ENCODE peak calls at places on chromosome 19, in five cellular contexts. One of them, this sample, is unnamed.
A peak's percentile ranks its signal among the peaks of the same experiment; 100 is the strongest.

GRCh38 chr19:54478677-54479266 is 5.7 kb upstream of the CDC42EP5 start:
- DNase-seq in esophagus muscularis mucosa: no peak
- DNase-seq in BJ: no peak
- DNase-seq in heart left ventricle: no peak
- DNase-seq in heart right ventricle: no peak
- DNase-seq in this sample: no peak

GRCh38 chr19:35109395-35110112 is 6.1 kb upstream of the FXYD3 start:
- DNase-seq in esophagus muscularis mucosa: no peak
- DNase-seq in BJ: no peak
- DNase-seq in heart left ventricle: no peak
- DNase-seq in heart right ventricle: no peak
- DNase-seq in this sample: no peak

GRCh38 chr19:15587663-15588062 is 27.4 kb upstream of the CYP4F8 start:
- DNase-seq in esophagus muscularis mucosa: no peak
- DNase-seq in BJ: no peak
- DNase-seq in heart left ventricle: no peak
- DNase-seq in heart right ventricle: no peak
- DNase-seq in this sample: peak; percentile 51

GRCh38 chr19:36876993-36877938 is 26.6 kb downstream of the ZNF345 start:
- DNase-seq in esophagus muscularis mucosa: no peak
- DNase-seq in BJ: no peak
- DNase-seq in heart left ventricle: no peak
- DNase-seq in heart right ventricle: no peak
- DNase-seq in this sample: no peak

GRCh38 chr19:54160948-54161347 is 1.4 kb upstream of the LENG1 start:
- DNase-seq in esophagus muscularis mucosa: no peak
- DNase-seq in BJ: no peak
- DNase-seq in heart left ventricle: no peak
- DNase-seq in heart right ventricle: no peak
- DNase-seq in this sample: no peak

GRCh38 chr19:40549007-40549708 is 27.5 kb upstream of the SHKBP1 start:
- DNase-seq in esophagus muscularis mucosa: no peak
- DNase-seq in BJ: no peak
- DNase-seq in heart left ventricle: peak; percentile 41
- DNase-seq in heart right ventricle: peak; percentile 66
- DNase-seq in this sample: no peak

GRCh38 chr19:19488875-19489690 is 26.3 kb downstream of the TSSK6 start:
- DNase-seq in esophagus muscularis mucosa: peak; percentile 94
- DNase-seq in BJ: peak; percentile 74
- DNase-seq in heart left ventricle: peak; percentile 84
- DNase-seq in heart right ventricle: peak; percentile 61
- DNase-seq in this sample: peak; percentile 90

GRCh38 chr19:34269968-34270621 is 15.7 kb downstream of the GARRE1 start:
- DNase-seq in esophagus muscularis mucosa: no peak
- DNase-seq in BJ: peak; percentile 35
- DNase-seq in heart left ventricle: peak; percentile 80
- DNase-seq in heart right ventricle: peak; percentile 57
- DNase-seq in this sample: no peak

GRCh38 chr19:31253816-31254551 is 95.3 kb downstream of the TSHZ3 start:
- DNase-seq in esophagus muscularis mucosa: no peak
- DNase-seq in BJ: no peak
- DNase-seq in heart left ventricle: no peak
- DNase-seq in heart right ventricle: no peak
- DNase-seq in this sample: peak; percentile 79

GRCh38 chr19:3360494-3361383 is 5.6 kb upstream of the NFIC start:
- DNase-seq in esophagus muscularis mucosa: no peak
- DNase-seq in BJ: no peak
- DNase-seq in heart left ventricle: peak; percentile 86
- DNase-seq in heart right ventricle: peak; percentile 84
- DNase-seq in this sample: no peak

GRCh38 chr19:54186934-54187381 is 2.4 kb downstream of the MBOAT7 start:
- DNase-seq in esophagus muscularis mucosa: no peak
- DNase-seq in BJ: no peak
- DNase-seq in heart left ventricle: no peak
- DNase-seq in heart right ventricle: no peak
- DNase-seq in this sample: no peak

GRCh38 chr19:14149509-14149994 is 13.2 kb upstream of the ASF1B start:
- DNase-seq in esophagus muscularis mucosa: peak; percentile 96
- DNase-seq in BJ: no peak
- DNase-seq in heart left ventricle: peak; percentile 80
- DNase-seq in heart right ventricle: peak; percentile 87
- DNase-seq in this sample: no peak

GRCh38 chr19:4660993-4661392 is 9.1 kb downstream of the MYDGF start:
- DNase-seq in esophagus muscularis mucosa: no peak
- DNase-seq in BJ: no peak
- DNase-seq in heart left ventricle: no peak
- DNase-seq in heart right ventricle: no peak
- DNase-seq in this sample: no peak

GRCh38 chr19:5665781-5666513 is 14.4 kb downstream of the MICOS13 start:
- DNase-seq in esophagus muscularis mucosa: no peak
- DNase-seq in BJ: no peak
- DNase-seq in heart left ventricle: no peak
- DNase-seq in heart right ventricle: no peak
- DNase-seq in this sample: no peak

GRCh38 chr19:15911599-15912237 is 13.8 kb upstream of the CYP4F2 start:
- DNase-seq in esophagus muscularis mucosa: peak; percentile 75
- DNase-seq in BJ: no peak
- DNase-seq in heart left ventricle: no peak
- DNase-seq in heart right ventricle: no peak
- DNase-seq in this sample: peak; percentile 79

GRCh38 chr19:33293255-33294057 is 8.9 kb downstream of the CEBPA start:
- DNase-seq in esophagus muscularis mucosa: no peak
- DNase-seq in BJ: peak; percentile 69
- DNase-seq in heart left ventricle: no peak
- DNase-seq in heart right ventricle: no peak
- DNase-seq in this sample: no peak

GRCh38 chr19:40622773-40623075 is 21.6 kb downstream of the LTBP4 start:
- DNase-seq in esophagus muscularis mucosa: no peak
- DNase-seq in BJ: no peak
- DNase-seq in heart left ventricle: no peak
- DNase-seq in heart right ventricle: no peak
- DNase-seq in this sample: no peak

GRCh38 chr19:2548966-2549365 is 73.0 kb downstream of the GADD45B start:
- DNase-seq in esophagus muscularis mucosa: no peak
- DNase-seq in BJ: no peak
- DNase-seq in heart left ventricle: no peak
- DNase-seq in heart right ventricle: no peak
- DNase-seq in this sample: no peak

GRCh38 chr19:38228491-38229439 is 4.7 kb upstream of the DPF1 start:
- DNase-seq in esophagus muscularis mucosa: no peak
- DNase-seq in BJ: no peak
- DNase-seq in heart left ventricle: no peak
- DNase-seq in heart right ventricle: no peak
- DNase-seq in this sample: no peak

DNA sequence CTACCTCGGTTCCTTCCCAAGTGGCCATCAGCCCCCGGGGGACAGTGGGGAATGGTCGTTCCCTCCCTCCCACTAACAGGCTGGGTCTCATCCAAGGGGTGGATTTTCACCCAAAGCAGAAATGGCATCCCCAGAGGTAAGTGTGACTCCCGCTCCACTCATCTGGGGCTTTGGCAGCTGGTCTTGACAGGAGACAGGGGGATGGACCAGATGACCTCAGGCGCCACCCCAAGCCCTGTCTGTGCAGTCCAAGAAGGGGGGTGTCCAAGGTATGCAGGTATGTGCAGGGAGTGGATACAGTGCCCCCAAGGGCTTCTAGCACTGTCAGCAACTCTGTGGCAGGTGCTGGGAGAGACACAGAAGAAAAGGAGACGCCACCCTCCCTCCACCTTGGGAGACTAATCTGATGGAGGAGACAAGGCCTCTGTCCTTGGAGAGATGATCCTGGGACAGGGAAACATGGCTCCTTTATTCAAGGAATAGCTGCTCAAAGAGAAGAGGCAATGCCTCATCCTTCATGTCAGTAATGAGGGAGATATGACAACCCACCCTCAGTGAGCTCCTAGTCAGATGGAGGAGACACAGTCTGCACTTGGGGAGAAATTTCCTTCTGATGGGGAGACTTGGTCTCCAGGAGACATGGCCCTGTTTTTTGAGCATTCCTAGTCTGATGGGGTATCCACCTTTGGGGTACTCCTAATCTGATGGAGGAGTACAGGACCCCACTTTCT is 7.7 kb downstream of the CEACAM16 start:
- DNase-seq in esophagus muscularis mucosa: no peak
- DNase-seq in BJ: no peak
- DNase-seq in heart left ventricle: no peak
- DNase-seq in heart right ventricle: no peak
- DNase-seq in this sample: no peak
- TF ChIP-seq CTCF in esophagus muscularis mucosa: no peak
- TF ChIP-seq CTCF in BJ: no peak
- TF ChIP-seq CTCF in heart left ventricle: no peak
- TF ChIP-seq CTCF in heart right ventricle: no peak
- TF ChIP-seq CTCF in this sample: no peak

GRCh38 chr19:42325896-42326771 is 699 bp downstream of the MEGF8 start:
- DNase-seq in esophagus muscularis mucosa: no peak
- DNase-seq in BJ: no peak
- DNase-seq in heart left ventricle: no peak
- DNase-seq in heart right ventricle: no peak
- DNase-seq in this sample: no peak
- TF ChIP-seq CTCF in esophagus muscularis mucosa: no peak
- TF ChIP-seq CTCF in BJ: peak; percentile 23
- TF ChIP-seq CTCF in heart left ventricle: no peak
- TF ChIP-seq CTCF in heart right ventricle: peak; percentile 15
- TF ChIP-seq CTCF in this sample: no peak

DNA sequence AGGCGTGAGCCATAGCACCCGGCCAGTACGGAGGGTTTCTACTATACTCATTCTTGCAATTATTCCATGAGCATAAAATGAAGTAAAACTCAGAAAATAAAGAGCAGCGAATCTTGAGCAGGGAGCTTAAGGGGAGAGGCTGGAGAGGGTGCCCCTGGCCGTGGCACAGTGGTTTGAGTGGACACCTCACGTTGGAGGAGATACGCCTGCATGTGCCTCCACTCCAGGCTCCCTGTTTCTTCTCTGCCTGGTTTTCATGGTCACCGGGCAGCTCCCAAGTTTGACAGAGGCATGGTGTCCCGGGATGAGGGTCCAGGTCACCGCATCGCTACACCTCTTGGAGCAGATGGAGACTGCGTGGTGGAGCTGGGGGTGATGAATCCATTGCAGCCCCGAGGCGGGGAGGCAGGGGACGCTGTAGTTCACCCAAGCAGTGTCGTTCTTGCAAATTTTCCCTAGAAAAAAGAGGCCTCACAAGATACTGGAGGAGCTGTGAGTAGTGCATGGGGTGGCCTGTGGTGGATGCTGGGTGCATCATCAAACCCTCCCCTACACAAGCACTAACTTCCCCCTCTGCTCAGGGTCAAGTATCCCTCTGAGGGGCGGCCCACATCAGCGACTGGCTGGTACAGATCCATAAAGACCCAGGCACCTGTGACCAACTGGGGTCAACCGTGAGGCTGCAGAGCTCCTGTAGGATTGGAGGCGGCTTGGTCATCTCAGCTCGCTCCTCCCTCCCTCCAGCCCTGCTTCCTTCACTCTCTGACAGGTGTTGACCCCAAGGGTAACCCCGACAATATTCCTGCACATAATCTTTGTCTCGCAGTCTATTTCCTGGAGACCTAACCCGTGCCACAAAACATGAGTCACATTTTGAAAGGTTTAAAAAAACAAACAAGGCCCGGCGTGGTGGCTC is 3.6 kb upstream of the MIER2 start:
- DNase-seq in esophagus muscularis mucosa: no peak
- DNase-seq in BJ: no peak
- DNase-seq in heart left ventricle: no peak
- DNase-seq in heart right ventricle: no peak
- DNase-seq in this sample: no peak
- TF ChIP-seq CTCF in esophagus muscularis mucosa: no peak
- TF ChIP-seq CTCF in BJ: peak; percentile 19
- TF ChIP-seq CTCF in heart left ventricle: no peak
- TF ChIP-seq CTCF in heart right ventricle: no peak
- TF ChIP-seq CTCF in this sample: no peak

DNA sequence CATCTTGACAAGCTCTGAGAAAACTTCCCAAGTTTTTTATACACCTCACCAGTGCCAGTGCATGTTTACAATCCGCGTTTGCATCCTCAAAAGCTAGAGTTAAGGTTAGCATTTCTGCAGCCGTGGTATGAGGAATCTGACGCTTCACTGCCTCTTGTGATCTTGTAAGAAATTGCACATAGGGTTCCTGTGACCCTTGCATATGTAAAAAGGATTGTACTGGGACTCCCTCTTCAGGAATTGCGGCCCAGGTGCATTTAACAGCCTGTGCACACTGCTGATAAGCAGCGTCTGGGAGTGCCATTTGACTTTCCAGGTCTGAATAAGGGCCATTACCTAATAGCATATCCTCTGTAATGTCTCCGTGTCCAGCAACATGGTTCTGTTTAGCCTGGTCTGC is 15.3 kb downstream of the FPR3 start:
- DNase-seq in esophagus muscularis mucosa: no peak
- DNase-seq in BJ: no peak
- DNase-seq in heart left ventricle: no peak
- DNase-seq in heart right ventricle: no peak
- DNase-seq in this sample: no peak
- TF ChIP-seq CTCF in esophagus muscularis mucosa: peak; percentile 10
- TF ChIP-seq CTCF in BJ: no peak
- TF ChIP-seq CTCF in heart left ventricle: peak; percentile 26
- TF ChIP-seq CTCF in heart right ventricle: peak; percentile 62
- TF ChIP-seq CTCF in this sample: no peak

DNA sequence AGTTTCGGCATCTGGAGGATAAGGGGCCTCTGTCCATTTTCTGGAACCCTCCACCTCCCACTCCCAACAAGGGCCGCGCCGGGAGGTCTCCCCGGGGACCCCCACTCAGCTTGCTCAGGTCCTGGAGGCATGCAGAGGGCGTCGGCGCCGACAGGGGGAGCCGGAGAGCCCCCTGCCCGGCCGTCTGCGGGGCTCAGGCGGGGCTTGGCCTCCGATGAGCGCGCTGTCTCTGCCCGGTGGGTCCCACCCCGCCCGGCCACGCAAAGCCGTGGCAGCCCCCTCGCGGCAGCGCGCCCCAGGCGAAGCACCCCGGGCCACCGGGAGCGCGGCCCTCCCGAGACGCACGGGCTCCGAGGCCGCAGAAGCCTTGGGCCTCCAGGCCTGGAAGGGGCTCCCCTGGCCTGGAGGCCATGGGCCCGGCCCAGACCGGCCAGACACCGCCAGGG is 149.7 kb upstream of the ZNF536 start:
- DNase-seq in esophagus muscularis mucosa: no peak
- DNase-seq in BJ: no peak
- DNase-seq in heart left ventricle: no peak
- DNase-seq in heart right ventricle: peak; percentile 29
- DNase-seq in this sample: no peak
- TF ChIP-seq CTCF in esophagus muscularis mucosa: no peak
- TF ChIP-seq CTCF in BJ: peak; percentile 58
- TF ChIP-seq CTCF in heart left ventricle: peak; percentile 59
- TF ChIP-seq CTCF in heart right ventricle: peak; percentile 68
- TF ChIP-seq CTCF in this sample: peak; percentile 37